ENCODE peak calls at places on chromosomes 12 and 14, in ten cellular contexts. One of them, this sample, is unnamed.
A peak's percentile ranks its signal among the peaks of the same experiment; 100 is the strongest.

GRCh38 chr12:15152456-15152855 is 68.8 kb downstream of the RERG start:
- DNase-seq in CD8-positive, alpha-beta T cell: no peak
- DNase-seq in upper lobe of right lung: no peak
- DNase-seq in LNCaP clone FGC: no peak
- DNase-seq in upper lobe of left lung: no peak
- DNase-seq in BE2C: no peak
- DNase-seq in cardiac fibroblast: peak; percentile 44
- DNase-seq in lung: no peak
- DNase-seq in fibroblast of lung: peak; percentile 52
- DNase-seq in lower lobe of right lung: no peak
- DNase-seq in this sample: no peak

GRCh38 chr12:105843989-105844768 is 294.6 kb downstream of the NUAK1 start:
- DNase-seq in CD8-positive, alpha-beta T cell: no peak
- DNase-seq in upper lobe of right lung: no peak
- DNase-seq in LNCaP clone FGC: no peak
- DNase-seq in upper lobe of left lung: no peak
- DNase-seq in BE2C: no peak
- DNase-seq in cardiac fibroblast: peak; percentile 4
- DNase-seq in lung: no peak
- DNase-seq in fibroblast of lung: peak; percentile 35
- DNase-seq in lower lobe of right lung: no peak
- DNase-seq in this sample: no peak

GRCh38 chr12:62158416-62159360 is 101.5 kb upstream of the USP15 start:
- DNase-seq in CD8-positive, alpha-beta T cell: no peak
- DNase-seq in upper lobe of right lung: no peak
- DNase-seq in LNCaP clone FGC: no peak
- DNase-seq in upper lobe of left lung: no peak
- DNase-seq in BE2C: no peak
- DNase-seq in cardiac fibroblast: no peak
- DNase-seq in lung: no peak
- DNase-seq in fibroblast of lung: no peak
- DNase-seq in lower lobe of right lung: no peak
- DNase-seq in this sample: no peak

GRCh38 chr14:20346713-20347112 is 3.3 kb downstream of the PARP2 start:
- DNase-seq in CD8-positive, alpha-beta T cell: no peak
- DNase-seq in upper lobe of right lung: no peak
- DNase-seq in LNCaP clone FGC: no peak
- DNase-seq in upper lobe of left lung: no peak
- DNase-seq in BE2C: no peak
- DNase-seq in cardiac fibroblast: no peak
- DNase-seq in lung: no peak
- DNase-seq in fibroblast of lung: no peak
- DNase-seq in lower lobe of right lung: no peak
- DNase-seq in this sample: no peak

GRCh38 chr14:70741482-70741881 is 67.8 kb downstream of the MAP3K9 start:
- DNase-seq in CD8-positive, alpha-beta T cell: no peak
- DNase-seq in upper lobe of right lung: no peak
- DNase-seq in LNCaP clone FGC: no peak
- DNase-seq in upper lobe of left lung: peak; percentile 15
- DNase-seq in BE2C: no peak
- DNase-seq in cardiac fibroblast: no peak
- DNase-seq in lung: no peak
- DNase-seq in fibroblast of lung: no peak
- DNase-seq in lower lobe of right lung: no peak
- DNase-seq in this sample: no peak

GRCh38 chr12:127696963-127697362 is 570.0 kb upstream of the TMEM132C start:
- DNase-seq in CD8-positive, alpha-beta T cell: no peak
- DNase-seq in upper lobe of right lung: no peak
- DNase-seq in LNCaP clone FGC: no peak
- DNase-seq in upper lobe of left lung: no peak
- DNase-seq in BE2C: no peak
- DNase-seq in cardiac fibroblast: no peak
- DNase-seq in lung: no peak
- DNase-seq in fibroblast of lung: no peak
- DNase-seq in lower lobe of right lung: no peak
- DNase-seq in this sample: no peak

GRCh38 chr14:97179573-97179972 is 382.4 kb downstream of the VRK1 start:
- DNase-seq in CD8-positive, alpha-beta T cell: no peak
- DNase-seq in upper lobe of right lung: no peak
- DNase-seq in LNCaP clone FGC: no peak
- DNase-seq in upper lobe of left lung: no peak
- DNase-seq in BE2C: no peak
- DNase-seq in cardiac fibroblast: no peak
- DNase-seq in lung: no peak
- DNase-seq in fibroblast of lung: no peak
- DNase-seq in lower lobe of right lung: no peak
- DNase-seq in this sample: no peak

GRCh38 chr12:31868980-31869379 is 90.2 kb upstream of the RESF1 start:
- DNase-seq in CD8-positive, alpha-beta T cell: no peak
- DNase-seq in upper lobe of right lung: no peak
- DNase-seq in LNCaP clone FGC: peak; percentile 37
- DNase-seq in upper lobe of left lung: no peak
- DNase-seq in BE2C: peak; percentile 32
- DNase-seq in cardiac fibroblast: peak; percentile 92
- DNase-seq in lung: no peak
- DNase-seq in fibroblast of lung: peak; percentile 45
- DNase-seq in lower lobe of right lung: no peak
- DNase-seq in this sample: no peak

GRCh38 chr12:108514468-108514972 is 557 bp upstream of the FICD start:
- DNase-seq in CD8-positive, alpha-beta T cell: no peak
- DNase-seq in upper lobe of right lung: no peak
- DNase-seq in LNCaP clone FGC: no peak
- DNase-seq in upper lobe of left lung: no peak
- DNase-seq in BE2C: no peak
- DNase-seq in cardiac fibroblast: no peak
- DNase-seq in lung: no peak
- DNase-seq in fibroblast of lung: no peak
- DNase-seq in lower lobe of right lung: no peak
- DNase-seq in this sample: no peak
- H3K4me3 ChIP-seq in CD8-positive, alpha-beta T cell: peak overlapping the region; percentile 90
- H3K4me3 ChIP-seq in upper lobe of right lung: peak overlapping the region; percentile 86
- H3K4me3 ChIP-seq in LNCaP clone FGC: peak overlapping the region; percentile 82
- H3K4me3 ChIP-seq in upper lobe of left lung: no peak overlapping the region
- H3K4me3 ChIP-seq in BE2C: peak overlapping the region; percentile 86
- H3K4me3 ChIP-seq in cardiac fibroblast: peak overlapping the region; percentile 39
- H3K4me3 ChIP-seq in lung: peak overlapping the region; percentile 40
- H3K4me3 ChIP-seq in fibroblast of lung: peak overlapping the region; percentile 37
- H3K4me3 ChIP-seq in lower lobe of right lung: peak overlapping the region; percentile 83
- H3K4me3 ChIP-seq in this sample: peak overlapping the region; percentile 70

GRCh38 chr14:95096476-95096875 is 60.9 kb downstream of the DICER1 start:
- DNase-seq in CD8-positive, alpha-beta T cell: no peak
- DNase-seq in upper lobe of right lung: no peak
- DNase-seq in LNCaP clone FGC: no peak
- DNase-seq in upper lobe of left lung: no peak
- DNase-seq in BE2C: no peak
- DNase-seq in cardiac fibroblast: no peak
- DNase-seq in lung: no peak
- DNase-seq in fibroblast of lung: no peak
- DNase-seq in lower lobe of right lung: no peak
- DNase-seq in this sample: no peak

GRCh38 chr14:95101736-95102677 is 55.3 kb downstream of the DICER1 start:
- DNase-seq in CD8-positive, alpha-beta T cell: no peak
- DNase-seq in upper lobe of right lung: no peak
- DNase-seq in LNCaP clone FGC: no peak
- DNase-seq in upper lobe of left lung: no peak
- DNase-seq in BE2C: no peak
- DNase-seq in cardiac fibroblast: no peak
- DNase-seq in lung: no peak
- DNase-seq in fibroblast of lung: no peak
- DNase-seq in lower lobe of right lung: no peak
- DNase-seq in this sample: no peak

GRCh38 chr14:95097385-95097784 is 59.9 kb downstream of the DICER1 start:
- DNase-seq in CD8-positive, alpha-beta T cell: no peak
- DNase-seq in upper lobe of right lung: no peak
- DNase-seq in LNCaP clone FGC: no peak
- DNase-seq in upper lobe of left lung: no peak
- DNase-seq in BE2C: no peak
- DNase-seq in cardiac fibroblast: peak; percentile 46
- DNase-seq in lung: no peak
- DNase-seq in fibroblast of lung: peak; percentile 58
- DNase-seq in lower lobe of right lung: no peak
- DNase-seq in this sample: no peak

GRCh38 chr14:95095991-95096390 is 61.3 kb downstream of the DICER1 start:
- DNase-seq in CD8-positive, alpha-beta T cell: no peak
- DNase-seq in upper lobe of right lung: no peak
- DNase-seq in LNCaP clone FGC: no peak
- DNase-seq in upper lobe of left lung: no peak
- DNase-seq in BE2C: no peak
- DNase-seq in cardiac fibroblast: no peak
- DNase-seq in lung: no peak
- DNase-seq in fibroblast of lung: no peak
- DNase-seq in lower lobe of right lung: no peak
- DNase-seq in this sample: no peak

GRCh38 chr14:95098984-95099599 is 58.2 kb downstream of the DICER1 start:
- DNase-seq in CD8-positive, alpha-beta T cell: peak; percentile 28
- DNase-seq in upper lobe of right lung: no peak
- DNase-seq in LNCaP clone FGC: peak; percentile 52
- DNase-seq in upper lobe of left lung: no peak
- DNase-seq in BE2C: peak; percentile 68
- DNase-seq in cardiac fibroblast: peak; percentile 75
- DNase-seq in lung: peak; percentile 47
- DNase-seq in fibroblast of lung: peak; percentile 74
- DNase-seq in lower lobe of right lung: peak; percentile 60
- DNase-seq in this sample: no peak
- TF ChIP-seq CTCF in CD8-positive, alpha-beta T cell: peak; percentile 55
- TF ChIP-seq CTCF in upper lobe of right lung: peak; percentile 67
- TF ChIP-seq CTCF in LNCaP clone FGC: peak; percentile 78
- TF ChIP-seq CTCF in upper lobe of left lung: peak; percentile 15
- TF ChIP-seq CTCF in BE2C: peak; percentile 92
- TF ChIP-seq CTCF in cardiac fibroblast: peak; percentile 80
- TF ChIP-seq CTCF in lung: no peak
- TF ChIP-seq CTCF in fibroblast of lung: peak; percentile 69
- TF ChIP-seq CTCF in lower lobe of right lung: peak; percentile 65
- TF ChIP-seq CTCF in this sample: peak; percentile 25

GRCh38 chr12:92339198-92339821 is 193.7 kb upstream of the BTG1 start:
- DNase-seq in CD8-positive, alpha-beta T cell: no peak
- DNase-seq in upper lobe of right lung: no peak
- DNase-seq in LNCaP clone FGC: no peak
- DNase-seq in upper lobe of left lung: peak; percentile 3
- DNase-seq in BE2C: no peak
- DNase-seq in cardiac fibroblast: no peak
- DNase-seq in lung: no peak
- DNase-seq in fibroblast of lung: no peak
- DNase-seq in lower lobe of right lung: no peak
- DNase-seq in this sample: no peak

GRCh38 chr12:92341333-92341691 is 195.7 kb upstream of the BTG1 start:
- DNase-seq in CD8-positive, alpha-beta T cell: no peak
- DNase-seq in upper lobe of right lung: no peak
- DNase-seq in LNCaP clone FGC: no peak
- DNase-seq in upper lobe of left lung: no peak
- DNase-seq in BE2C: no peak
- DNase-seq in cardiac fibroblast: peak; percentile 13
- DNase-seq in lung: no peak
- DNase-seq in fibroblast of lung: no peak
- DNase-seq in lower lobe of right lung: no peak
- DNase-seq in this sample: no peak

GRCh38 chr12:92340003-92340402 is 194.4 kb upstream of the BTG1 start:
- DNase-seq in CD8-positive, alpha-beta T cell: no peak
- DNase-seq in upper lobe of right lung: no peak
- DNase-seq in LNCaP clone FGC: no peak
- DNase-seq in upper lobe of left lung: no peak
- DNase-seq in BE2C: no peak
- DNase-seq in cardiac fibroblast: no peak
- DNase-seq in lung: no peak
- DNase-seq in fibroblast of lung: no peak
- DNase-seq in lower lobe of right lung: no peak
- DNase-seq in this sample: no peak

GRCh38 chr12:92342574-92342973 is 196.9 kb upstream of the BTG1 start:
- DNase-seq in CD8-positive, alpha-beta T cell: no peak
- DNase-seq in upper lobe of right lung: no peak
- DNase-seq in LNCaP clone FGC: no peak
- DNase-seq in upper lobe of left lung: no peak
- DNase-seq in BE2C: no peak
- DNase-seq in cardiac fibroblast: no peak
- DNase-seq in lung: no peak
- DNase-seq in fibroblast of lung: no peak
- DNase-seq in lower lobe of right lung: no peak
- DNase-seq in this sample: no peak

DNA sequence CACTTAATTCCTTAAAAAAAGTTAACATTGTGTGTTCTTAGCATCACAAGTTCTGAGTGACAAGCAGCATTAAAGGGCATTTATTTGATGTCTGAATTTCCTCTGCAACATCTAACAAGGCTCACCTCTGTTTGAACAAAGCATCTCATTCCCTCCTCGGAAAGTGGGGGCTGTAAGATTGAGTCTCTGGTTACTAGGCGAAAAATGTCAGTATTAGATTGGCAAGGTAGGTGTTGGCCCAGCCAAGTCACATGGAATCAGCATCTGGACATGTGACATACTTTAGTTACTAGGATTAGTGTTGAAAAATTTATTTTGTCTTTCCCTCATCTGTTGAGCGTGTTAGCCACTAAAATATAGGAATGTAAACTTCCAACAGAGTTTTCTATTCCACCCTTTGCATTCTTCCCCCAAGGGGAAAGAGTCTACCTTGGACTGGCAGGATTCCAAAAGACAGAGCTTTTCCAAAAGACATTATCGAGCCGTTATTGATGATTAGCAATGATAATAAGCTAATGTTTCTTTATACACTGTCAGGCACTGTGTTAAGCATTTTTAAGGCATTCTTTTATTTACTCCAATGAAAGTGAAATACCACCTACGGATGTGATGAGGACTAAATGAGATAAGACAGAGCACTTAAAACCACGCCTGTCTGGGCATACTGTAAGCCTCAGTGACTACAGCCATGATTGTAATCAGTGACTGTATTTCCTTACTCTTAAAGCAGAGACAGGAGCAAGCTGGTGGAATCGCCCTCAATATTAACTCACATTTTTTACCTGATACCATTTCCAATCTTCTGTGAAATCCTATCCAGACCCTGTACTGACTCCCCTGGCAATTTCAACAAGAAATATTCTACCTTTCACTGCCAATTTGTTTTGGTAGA is 195.0 kb upstream of the BTG1 start:
- DNase-seq in CD8-positive, alpha-beta T cell: no peak
- DNase-seq in upper lobe of right lung: no peak
- DNase-seq in LNCaP clone FGC: no peak
- DNase-seq in upper lobe of left lung: no peak
- DNase-seq in BE2C: peak; percentile 48
- DNase-seq in cardiac fibroblast: peak; percentile 25
- DNase-seq in lung: no peak
- DNase-seq in fibroblast of lung: no peak
- DNase-seq in lower lobe of right lung: no peak
- DNase-seq in this sample: no peak
- H3K4me3 ChIP-seq in CD8-positive, alpha-beta T cell: no peak overlapping the region
- H3K4me3 ChIP-seq in upper lobe of right lung: peak overlapping the region; percentile 9
- H3K4me3 ChIP-seq in LNCaP clone FGC: no peak overlapping the region
- H3K4me3 ChIP-seq in upper lobe of left lung: no peak overlapping the region
- H3K4me3 ChIP-seq in BE2C: peak overlapping the region; percentile 54
- H3K4me3 ChIP-seq in cardiac fibroblast: no peak overlapping the region
- H3K4me3 ChIP-seq in lung: no peak overlapping the region
- H3K4me3 ChIP-seq in fibroblast of lung: no peak overlapping the region
- H3K4me3 ChIP-seq in lower lobe of right lung: peak overlapping the region; percentile 9
- H3K4me3 ChIP-seq in this sample: peak overlapping the region; percentile 45

GRCh38 chr12:39697108-39697507 is 77.5 kb upstream of the ABCD2 start:
- DNase-seq in CD8-positive, alpha-beta T cell: no peak
- DNase-seq in upper lobe of right lung: no peak
- DNase-seq in LNCaP clone FGC: peak; percentile 58
- DNase-seq in upper lobe of left lung: no peak
- DNase-seq in BE2C: no peak
- DNase-seq in cardiac fibroblast: no peak
- DNase-seq in lung: no peak
- DNase-seq in fibroblast of lung: no peak
- DNase-seq in lower lobe of right lung: no peak
- DNase-seq in this sample: no peak

DNA sequence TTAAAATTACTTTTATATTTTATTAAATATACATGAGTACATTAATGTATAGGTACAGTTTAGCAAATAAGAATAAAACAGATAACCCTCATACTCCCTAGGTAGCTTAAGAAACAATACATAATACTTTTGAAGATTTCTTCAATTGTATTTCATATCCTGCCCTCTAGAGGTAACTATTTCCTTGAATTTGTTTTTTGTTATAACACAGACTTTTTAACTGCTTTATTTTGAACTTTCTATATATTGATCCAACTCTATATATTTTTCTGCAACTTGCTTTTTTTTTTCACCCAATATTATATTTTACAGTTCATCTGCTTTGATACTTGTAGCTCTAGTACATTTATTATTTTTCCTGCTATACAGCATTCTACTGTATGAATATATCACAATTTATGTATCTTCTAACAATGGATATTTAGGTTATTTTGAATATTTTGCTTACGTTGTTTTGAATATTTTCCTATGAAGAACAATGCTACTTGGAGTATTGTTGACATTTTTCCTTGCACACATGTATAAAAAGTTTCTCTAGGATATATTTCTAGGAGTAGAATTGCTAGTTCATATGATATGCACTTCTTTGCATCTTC is 72.8 kb upstream of the ABCD2 start:
- DNase-seq in CD8-positive, alpha-beta T cell: no peak
- DNase-seq in upper lobe of right lung: no peak
- DNase-seq in LNCaP clone FGC: no peak
- DNase-seq in upper lobe of left lung: no peak
- DNase-seq in BE2C: no peak
- DNase-seq in cardiac fibroblast: peak; percentile 24
- DNase-seq in lung: no peak
- DNase-seq in fibroblast of lung: peak; percentile 26
- DNase-seq in lower lobe of right lung: no peak
- DNase-seq in this sample: no peak
- TF ChIP-seq CTCF in CD8-positive, alpha-beta T cell: peak; percentile 61
- TF ChIP-seq CTCF in upper lobe of right lung: peak; percentile 42
- TF ChIP-seq CTCF in LNCaP clone FGC: peak; percentile 30
- TF ChIP-seq CTCF in upper lobe of left lung: no peak
- TF ChIP-seq CTCF in BE2C: peak; percentile 23
- TF ChIP-seq CTCF in cardiac fibroblast: peak; percentile 16
- TF ChIP-seq CTCF in lung: no peak
- TF ChIP-seq CTCF in fibroblast of lung: no peak
- TF ChIP-seq CTCF in lower lobe of right lung: peak; percentile 18
- TF ChIP-seq CTCF in this sample: no peak

This sample was measured in GM12864.